ENCODE peak calls at places on chromosome 20, in eight cellular contexts. Z is amniotic epithelial cell; E is stimulated activated CD8-positive, alpha-beta memory T cell treated with anti-CD3 and anti-CD28 coated beads, Interleukin-15, amount 100 ng/mL, for 24 hours; H is breast epithelium; G is HCEC 1CT; J is RPMI8226; M is epithelial cell of esophagus; X is lower leg skin. K is an unnamed sample.

GRCh38 chr20:51402201-51402600 is 140.3 kb downstream of the NFATC2 start:
- DNase-seq in G (no peak), M (no peak), J (peak), Z (peak), H (no peak), E (no peak), X (no peak), K (no peak)

GRCh38 chr20:46063151-46063550 is 26.6 kb downstream of the NCOA5 start:
- DNase-seq in Z (no peak), J (no peak), E (no peak), G (no peak), X (no peak), H (no peak), M (no peak), K (no peak)

GRCh38 chr20:36808317-36809257 is 35.0 kb upstream of the DSN1 start:
- DNase-seq in H (no peak), M (peak), Z (peak), G (peak), J (peak), E (peak), X (peak), K (no peak)

GRCh38 chr20:23445596-23446217 is 6.2 kb downstream of the CSTL1 start:
- DNase-seq in X (no peak), E (no peak), G (peak), Z (peak), M (peak), H (no peak), J (no peak), K (no peak)

GRCh38 chr20:18853216-18853615 is 39.6 kb downstream of the SCP2D1 start:
- DNase-seq in X (no peak), G (no peak), J (no peak), E (no peak), M (no peak), H (no peak), Z (no peak), K (no peak)

GRCh38 chr20:41650221-41650948 is 32.2 kb upstream of the CHD6 start:
- DNase-seq in X (no peak), M (peak), E (no peak), H (no peak), J (no peak), Z (no peak), G (no peak), K (no peak)

GRCh38 chr20:3812975-3813599 is 7.3 kb upstream of the AP5S1 start:
- DNase-seq in Z (peak), G (no peak), J (no peak), M (no peak), E (no peak), H (no peak), X (no peak), K (no peak)

GRCh38 chr20:58133020-58133419 is 95.4 kb downstream of the ANKRD60 start:
- DNase-seq in H (no peak), X (peak), J (no peak), Z (no peak), M (no peak), G (no peak), E (no peak), K (no peak)

GRCh38 chr20:37564388-37565133 is 36.9 kb upstream of the BLCAP start:
- DNase-seq in E (peak), J (peak), G (peak), H (no peak), Z (no peak), X (no peak), M (peak), K (no peak)

GRCh38 chr20:6841128-6841527 is 73.6 kb downstream of the BMP2 start:
- DNase-seq in X (no peak), H (no peak), G (no peak), J (no peak), E (no peak), M (no peak), Z (no peak), K (no peak)

K was measured in gastrocnemius medialis.